ENCODE peak calls at places on chromosomes 13 and 19, in six cellular contexts. M, Z, H, Y, S and O are unnamed samples.

GRCh38 chr19:28066161-28066560 is 1146.8 kb downstream of the UQCRFS1 start:
- DNase-seq in S (no peak), M (no peak), Y (no peak), Z (no peak), H (no peak), O (no peak)

GRCh38 chr19:50842130-50842529 is 8.8 kb upstream of the KLK15 start:
- DNase-seq in Z (no peak), S (no peak), Y (no peak), M (no peak), H (no peak), O (no peak)

GRCh38 chr19:48842744-48843162 is 6.5 kb upstream of the HSD17B14 start:
- DNase-seq in H (no peak), M (peak), S (no peak), Y (no peak), Z (peak), O (peak)

GRCh38 chr19:13463296-13463695 is 43.0 kb downstream of the CACNA1A start:
- DNase-seq in H (no peak), Z (peak), S (no peak), Y (no peak), M (no peak), O (peak)

GRCh38 chr13:36875431-36875830 is 44.6 kb downstream of the SMAD9 start:
- DNase-seq in Y (no peak), H (no peak), Z (no peak), S (no peak), M (no peak), O (no peak)

GRCh38 chr13:37960427-37960826 is 90.9 kb upstream of the TRPC4 start:
- DNase-seq in Y (no peak), M (no peak), Z (peak), S (no peak), H (no peak), O (no peak)

GRCh38 chr13:79837741-79838450 is 356.9 kb downstream of the NDFIP2 start:
- DNase-seq in S (no peak), H (no peak), M (no peak), Z (peak), Y (peak), O (no peak)

GRCh38 chr19:7729211-7729610 is 2.7 kb downstream of the CLEC4G start:
- DNase-seq in Z (no peak), M (peak), H (no peak), S (no peak), Y (no peak), O (no peak)

GRCh38 chr19:45423033-45423588 is 606 bp downstream of the ERCC1 start:
- DNase-seq in Y (no peak), H (no peak), M (no peak), S (no peak), Z (no peak), O (peak)

GRCh38 chr19:33440682-33441081 is 67.2 kb downstream of the CEBPG start:
- DNase-seq in Y (no peak), S (peak), H (peak), M (no peak), Z (no peak), O (no peak)

GRCh38 chr13:41905600-41906254 is 55.2 kb downstream of the VWA8 start:
- DNase-seq in Y (no peak), M (peak), Z (peak), H (no peak), S (no peak), O (no peak)

GRCh38 chr13:112752711-112753541 is 63.1 kb downstream of the ATP11A start:
- DNase-seq in H (no peak), Y (no peak), M (no peak), S (peak), Z (no peak), O (peak)

GRCh38 chr19:13051581-13052165 is 51.0 kb downstream of the LYL1 start:
- DNase-seq in M (no peak), H (peak), Z (peak), Y (no peak), S (no peak), O (peak)

GRCh38 chr19:7904074-7905020 is 670 bp downstream of the MAP2K7 start:
- DNase-seq in M (peak), S (no peak), Z (no peak), Y (no peak), H (no peak), O (peak)

GRCh38 chr19:32570081-32570785 is 10.8 kb upstream of the PDCD5 start:
- DNase-seq in M (peak), S (peak), H (no peak), Z (peak), Y (peak), O (peak)

GRCh38 chr19:48325265-48325910 is at the start of gene EMP3:
- DNase-seq in M (peak), Y (peak), Z (peak), S (no peak), H (peak), O (peak)

GRCh38 chr19:30621326-30621920 is 249.2 kb downstream of the ZNF536 start:
- DNase-seq in M (no peak), S (no peak), Z (no peak), H (no peak), Y (no peak), O (no peak)

GRCh38 chr13:48679941-48680630 is 26.4 kb downstream of the CYSLTR2 start:
- DNase-seq in Z (no peak), S (no peak), H (no peak), Y (no peak), M (no peak), O (no peak)

GRCh38 chr19:518292-519231 is 11.3 kb downstream of the TPGS1 start:
- DNase-seq in H (no peak), S (no peak), Z (peak), Y (no peak), M (no peak), O (peak)

GRCh38 chr13:27024781-27025492 is 146.7 kb downstream of the USP12 start:
- DNase-seq in M (no peak), Y (no peak), Z (no peak), S (no peak), H (no peak), O (no peak)

GRCh38 chr13:103164239-103164638 is 98.0 kb upstream of the SLC10A2 start:
- DNase-seq in H (no peak), Z (no peak), Y (no peak), M (no peak), S (no peak), O (no peak)

GRCh38 chr13:33017410-33017929 is 1.2 kb downstream of the KL start:
- DNase-seq in H (peak), S (no peak), M (peak), Z (no peak), Y (no peak), O (peak)

GRCh38 chr19:49890349-49891311 is 6.1 kb downstream of the IL4I1 start:
- DNase-seq in H (no peak), M (peak), S (no peak), Z (peak), Y (no peak), O (peak)

GRCh38 chr13:111216166-111216960 is 101.3 kb downstream of the ARHGEF7 start:
- DNase-seq in Z (peak), H (no peak), S (peak), M (peak), Y (no peak), O (peak)

GRCh38 chr13:73602295-73602694 is 531.9 kb downstream of the KLF12 start:
- DNase-seq in Z (no peak), H (no peak), S (no peak), Y (no peak), M (no peak), O (no peak)

GRCh38 chr13:76379341-76380105 is 506.7 kb downstream of the KCTD12 start:
- DNase-seq in Y (no peak), M (no peak), H (no peak), Z (no peak), S (no peak), O (no peak)

GRCh38 chr13:47409778-47410177 is 512.9 kb upstream of the HTR2A start:
- DNase-seq in Z (peak), M (no peak), H (no peak), S (no peak), Y (no peak), O (no peak)

GRCh38 chr19:2759392-2759791 is 19.6 kb upstream of the SLC39A3 start:
- DNase-seq in Y (no peak), M (no peak), Z (no peak), H (no peak), S (no peak), O (peak)
- TF ChIP-seq CTCF in Y (no peak), M (no peak), Z (no peak), H (no peak), S (no peak), O (no peak)

DNA sequence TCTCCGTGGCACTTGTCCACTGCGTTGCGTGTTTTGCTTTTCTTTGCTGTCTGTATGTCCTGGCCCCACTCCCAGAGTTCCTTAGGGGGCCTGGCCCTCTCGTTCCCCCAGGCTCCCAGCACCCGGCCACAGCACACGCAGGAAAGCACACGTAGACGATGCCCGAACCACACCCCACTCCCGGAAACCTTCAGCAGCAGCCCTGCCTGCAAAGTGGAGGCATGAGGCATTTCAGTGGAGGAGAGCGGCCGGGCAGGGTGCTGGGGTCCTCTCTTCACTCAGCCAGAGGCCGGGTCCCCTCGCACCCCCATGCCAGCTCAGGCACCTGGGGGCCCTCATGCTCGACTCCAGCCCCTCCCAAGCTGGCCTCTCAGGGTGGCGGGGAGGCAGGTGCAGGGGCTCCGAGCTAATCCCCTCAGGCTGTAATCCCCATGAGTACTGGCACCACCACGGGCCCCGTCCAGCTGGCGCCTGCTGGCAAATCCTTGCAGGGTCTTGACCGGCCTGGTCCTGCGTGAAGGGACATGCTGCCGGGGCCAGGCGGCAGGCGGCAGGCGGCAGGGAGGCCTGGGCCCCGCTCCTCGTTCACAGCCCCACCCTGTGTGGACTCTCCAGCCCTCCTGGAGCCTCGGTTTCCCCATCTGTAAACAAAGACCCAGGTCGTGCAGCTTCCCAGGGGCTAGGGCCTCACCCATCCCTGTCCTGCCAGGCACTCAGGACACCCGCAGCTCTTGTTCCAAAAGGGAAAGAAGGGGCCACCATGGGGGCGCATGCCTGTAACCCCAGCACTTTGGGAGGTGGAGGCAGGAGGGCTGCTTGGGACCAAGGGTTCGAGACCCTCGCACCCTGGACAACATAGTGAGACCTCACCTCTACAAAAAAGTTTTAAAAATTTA is 7.0 kb downstream of the PIP5K1C start:
- DNase-seq in Z (no peak), S (no peak), H (no peak), M (no peak), Y (no peak), O (no peak)
- TF ChIP-seq CTCF in Z (no peak), S (no peak), H (no peak), M (no peak), Y (no peak), O (no peak)

DNA sequence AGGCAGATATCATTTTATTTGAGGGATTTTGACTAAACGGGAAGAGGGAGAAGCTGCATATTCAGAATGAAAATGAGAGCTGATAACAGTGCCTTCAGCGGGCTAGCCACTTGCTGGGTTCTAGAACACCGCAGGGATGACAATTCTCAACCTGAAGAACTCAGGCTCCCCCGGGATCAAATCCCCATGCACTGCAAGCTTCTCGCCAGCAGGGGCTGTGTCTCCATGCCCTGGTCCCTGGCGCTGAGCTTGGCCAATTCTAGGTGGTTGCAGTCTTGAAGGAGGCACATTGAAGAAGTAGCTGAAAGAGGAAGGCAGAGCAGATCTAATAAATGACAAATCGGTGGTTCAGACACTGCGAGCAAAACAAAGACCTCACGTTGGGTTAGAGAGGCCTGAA is 128.7 kb downstream of the UQCRFS1 start:
- DNase-seq in S (no peak), M (no peak), H (no peak), Y (peak), Z (peak), O (no peak)
- TF ChIP-seq CTCF in S (no peak), M (no peak), H (peak), Y (peak), Z (peak), O (no peak)

DNA sequence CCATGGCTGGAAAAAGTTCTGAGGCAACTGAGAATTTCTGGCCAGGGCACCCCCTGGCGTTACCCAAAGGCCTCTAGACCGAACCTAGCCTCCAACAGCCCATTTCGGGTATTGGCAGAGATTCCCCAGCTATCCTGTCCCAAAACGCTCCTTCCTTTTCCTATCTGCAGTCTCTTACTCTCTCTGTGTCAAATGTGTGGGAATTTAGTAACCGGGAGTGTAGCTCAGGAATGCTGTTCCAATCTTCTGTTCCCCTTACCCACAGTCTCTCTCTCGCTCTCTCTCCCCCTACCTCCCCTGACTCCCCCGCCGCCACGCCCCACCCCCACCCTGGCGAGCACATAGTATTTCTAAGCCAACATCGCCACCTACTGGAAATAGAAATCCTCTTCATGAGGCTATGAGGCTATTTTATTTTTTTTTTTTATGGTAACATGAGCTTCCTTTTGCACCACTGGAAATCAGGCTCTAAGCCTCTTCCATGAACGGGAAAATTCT is 27.0 kb downstream of the OXGR1 start:
- DNase-seq in Y (no peak), Z (no peak), S (no peak), H (no peak), M (no peak), O (no peak)
- TF ChIP-seq CTCF in Y (no peak), Z (no peak), S (no peak), H (no peak), M (no peak), O (no peak)

DNA sequence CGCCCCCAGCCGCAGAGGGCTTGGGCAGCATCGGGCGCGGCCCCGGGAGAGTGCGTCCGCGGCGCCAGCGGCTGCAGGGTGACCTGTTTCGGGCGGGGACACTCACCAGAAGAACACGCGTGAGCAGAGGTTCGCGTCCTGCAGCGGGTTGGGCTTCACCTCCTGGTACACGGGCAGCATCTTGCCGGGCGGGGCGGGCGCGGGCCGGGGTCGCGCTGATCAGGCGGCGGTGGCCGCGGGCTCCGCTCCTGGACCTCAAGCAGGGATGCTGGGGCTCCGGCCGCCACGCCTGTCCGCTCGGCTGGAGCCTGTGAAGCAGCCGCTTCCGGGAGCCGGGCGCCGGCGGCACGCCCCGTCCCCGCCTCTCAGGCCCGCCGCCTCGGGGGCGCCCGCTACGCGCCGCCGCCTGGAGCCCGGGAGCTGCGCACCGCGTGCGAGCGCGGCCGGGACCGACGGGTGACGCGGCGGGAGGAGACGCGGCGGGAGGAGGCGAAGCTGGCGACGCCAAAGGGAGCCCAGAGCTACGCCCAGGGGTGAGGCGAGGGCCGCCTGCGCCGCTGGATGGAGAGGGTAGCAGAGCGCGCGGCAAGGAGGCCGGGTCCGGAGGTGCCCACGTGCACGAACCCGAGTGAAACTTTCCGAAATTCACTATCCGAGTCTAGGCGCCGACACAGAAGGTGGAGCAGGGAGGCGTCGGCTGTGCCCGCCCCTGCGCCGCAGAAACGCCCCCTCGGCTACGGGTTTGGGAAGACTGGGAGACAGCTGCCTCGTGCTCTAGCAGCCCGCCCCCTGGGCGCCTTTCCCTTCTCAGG is at the start of gene ABCC4:
- DNase-seq in Y (no peak), Z (peak), S (peak), M (peak), H (peak), O (peak)
- TF ChIP-seq CTCF in Y (no peak), Z (no peak), S (no peak), M (no peak), H (no peak), O (no peak)

DNA sequence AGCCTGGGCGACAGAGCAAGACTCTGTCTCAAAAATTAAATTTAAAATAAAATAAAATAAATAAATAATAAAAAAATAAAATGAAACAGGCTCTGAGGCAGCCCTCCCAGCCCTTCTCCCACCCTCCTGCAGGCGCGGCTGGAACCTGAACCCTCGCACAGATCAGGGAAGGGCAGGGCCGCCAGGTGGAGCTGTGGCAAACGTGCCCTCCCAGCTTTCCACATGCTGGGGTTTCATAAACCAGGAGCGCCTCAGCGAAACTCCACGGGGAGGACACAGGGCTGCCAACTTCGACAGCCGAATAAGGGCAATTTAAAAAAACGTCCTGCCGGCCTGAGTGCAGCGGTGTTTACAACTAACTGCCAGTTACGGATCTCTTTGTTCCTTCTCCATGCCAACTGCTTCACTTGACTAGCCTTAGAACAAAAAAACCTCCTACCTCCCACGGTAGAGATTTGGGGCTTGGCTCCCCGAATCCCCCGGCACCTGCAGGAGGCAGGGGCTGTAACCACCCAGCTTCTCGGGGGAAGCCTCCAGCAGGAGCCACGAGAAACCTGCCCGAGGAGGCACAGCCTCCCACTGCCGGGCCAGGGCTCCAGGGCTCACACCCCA is 15.9 kb downstream of the ZNF787 start:
- DNase-seq in M (peak), Y (no peak), S (peak), Z (peak), H (peak), O (peak)
- TF ChIP-seq CTCF in M (peak), Y (peak), S (peak), Z (peak), H (peak), O (peak)

GRCh38 chr19:15811476-15811875 is 4.0 kb downstream of the OR10H1 start:
- DNase-seq in H (no peak), Z (no peak), S (no peak), M (no peak), Y (no peak), O (no peak)

GRCh38 chr19:15812059-15812722 is 3.3 kb downstream of the OR10H1 start:
- DNase-seq in Z (no peak), H (no peak), Y (no peak), M (no peak), S (no peak), O (peak)

GRCh38 chr19:15813916-15814315 is 1.5 kb downstream of the OR10H1 start:
- DNase-seq in H (no peak), Z (no peak), S (no peak), M (no peak), Y (no peak), O (no peak)

GRCh38 chr19:15810335-15810734 is 5.1 kb downstream of the OR10H1 start:
- DNase-seq in S (no peak), H (no peak), M (no peak), Y (no peak), Z (no peak), O (no peak)

DNA sequence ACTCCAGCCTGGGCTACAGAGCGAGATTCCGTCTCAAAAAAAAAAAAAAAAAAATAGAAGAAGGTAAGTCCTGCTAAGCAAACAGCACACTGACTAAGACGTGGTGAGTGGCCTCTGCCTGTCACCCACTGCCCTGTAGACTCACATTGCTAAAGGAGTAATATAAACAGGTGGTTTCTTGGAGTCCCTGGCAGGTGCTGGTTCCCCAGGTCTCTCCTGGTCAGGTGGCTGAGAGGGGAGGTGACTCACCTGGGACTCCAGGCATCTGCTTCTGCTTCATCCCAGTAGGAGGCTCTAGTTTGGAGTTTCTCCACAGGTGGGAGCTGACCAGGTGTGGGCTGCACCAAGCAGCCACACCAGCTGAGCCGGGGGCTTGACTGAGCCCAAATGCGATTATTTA is at the start of gene OR10H1:
- DNase-seq in H (no peak), M (no peak), S (no peak), Z (no peak), Y (no peak), O (no peak)
- TF ChIP-seq CTCF in H (no peak), M (no peak), S (no peak), Z (no peak), Y (no peak), O (no peak)